ENCODE peak calls at places on chromosome 2, in five cellular contexts. D is AG04450, N is EH, F is NCI-H1092 treated with DMSO at 0.1 percent for 48 hours, P is cardiac fibroblast. A is an unnamed sample.

GRCh38 chr2:155320236-155320635 is 621.7 kb downstream of the KCNJ3 start:
- DNase-seq in D (no peak), F (no peak), P (no peak), N (no peak), A (no peak)

GRCh38 chr2:38146917-38147307 is 71.0 kb upstream of the CYP1B1 start:
- DNase-seq in D (peak; percentile 90), N (peak; percentile 96), P (peak; percentile 93), F (no peak), A (peak; percentile 18)

GRCh38 chr2:94762600-94762999 is 108.6 kb upstream of the TEKT4 start:
- DNase-seq in N (no peak), P (no peak), D (no peak), F (no peak), A (no peak)

GRCh38 chr2:99803846-99804245 is 314.0 kb upstream of the REV1 start:
- DNase-seq in D (no peak), P (no peak), N (peak; percentile 87), F (no peak), A (no peak)

GRCh38 chr2:188659656-188660406 is 314.3 kb upstream of the COL3A1 start:
- DNase-seq in F (no peak), N (peak; percentile 89), P (peak; percentile 57), D (no peak), A (no peak)

GRCh38 chr2:174901075-174901474 is 104.1 kb downstream of the CHN1 start:
- DNase-seq in N (peak; percentile 49), P (peak; percentile 24), F (no peak), D (no peak), A (peak; percentile 43)

GRCh38 chr2:109305494-109306187 is 176.6 kb downstream of the SH3RF3 start:
- DNase-seq in D (no peak), N (no peak), P (no peak), F (peak; percentile 23), A (no peak)

GRCh38 chr2:26008851-26009566 is 24.9 kb upstream of the RAB10 start:
- DNase-seq in N (peak; percentile 71), D (peak; percentile 30), P (peak; percentile 95), F (no peak), A (no peak)

GRCh38 chr2:237541242-237541641 is 25.1 kb upstream of the PRLH start:
- DNase-seq in F (no peak), N (no peak), D (no peak), P (no peak), A (no peak)

GRCh38 chr2:1641498-1641897 is 102.8 kb downstream of the PXDN start:
- DNase-seq in D (no peak), P (peak; percentile 23), N (no peak), F (no peak), A (no peak)

GRCh38 chr2:162711832-162712540 is 126.6 kb downstream of the KCNH7 start:
- DNase-seq in N (no peak), P (no peak), D (no peak), F (no peak), A (no peak)

GRCh38 chr2:235421618-235422017 is 72.2 kb upstream of the AGAP1 start:
- DNase-seq in P (no peak), F (peak; percentile 13), N (no peak), D (no peak), A (no peak)

GRCh38 chr2:7108792-7109557 is 191.8 kb downstream of the RNF144A start:
- DNase-seq in D (no peak), F (no peak), N (no peak), P (no peak), A (no peak)

GRCh38 chr2:173175222-173175621 is 99.6 kb downstream of the MAP3K20 start:
- DNase-seq in F (no peak), N (peak; percentile 51), P (peak; percentile 45), D (no peak), A (no peak)

GRCh38 chr2:1613731-1614354 is 130.5 kb downstream of the PXDN start:
- DNase-seq in D (no peak), N (no peak), P (peak; percentile 53), F (no peak), A (no peak)

GRCh38 chr2:235009081-235009480 is 57.3 kb downstream of the SH3BP4 start:
- DNase-seq in F (no peak), P (no peak), D (no peak), N (no peak), A (no peak)

GRCh38 chr2:85926931-85927527 is 38.2 kb upstream of the ST3GAL5 start:
- DNase-seq in N (peak; percentile 19), F (no peak), P (peak; percentile 51), D (no peak), A (no peak)

GRCh38 chr2:33222309-33222708 is 254.1 kb upstream of the RASGRP3 start:
- DNase-seq in D (no peak), F (no peak), P (no peak), N (no peak), A (no peak)

GRCh38 chr2:99862566-99862965 is 279.8 kb downstream of the AFF3 start:
- DNase-seq in P (no peak), F (no peak), D (no peak), N (no peak), A (no peak)

GRCh38 chr2:84022810-84023431 is 436.2 kb downstream of the SUCLG1 start:
- DNase-seq in F (peak; percentile 42), D (peak; percentile 16), N (peak; percentile 38), P (peak; percentile 57), A (no peak)

A was measured in activated CD4-positive, alpha-beta memory T cell treated with anti-CD3 and anti-CD28 coated beads for 36 hours.